ENCODE peak calls at places on chromosomes 6 and 20, in nine cellular contexts. I is endothelial cell of umbilical vein, P is right lobe of liver, A is H1, X is adrenal gland, J is body of pancreas, Q is Peyer's patch, F is A549, S is uterus. B is an unnamed sample. For H3K4me1, the result is how much of the 10 kb centered on the place peaks cover.

GRCh38 chr6:23154159-23154558 is 584.8 kb downstream of the HDGFL1 start:
- DNase-seq in I (no peak), P (no peak), A (no peak), X (no peak), J (no peak), Q (no peak), F (no peak), S (no peak), B (no peak)

GRCh38 chr6:35298625-35299140 is 1.1 kb downstream of the DEF6 start:
- DNase-seq in I (no peak), P (no peak), A (no peak), X (no peak), J (no peak), Q (no peak), F (no peak), S (no peak), B (no peak)

GRCh38 chr6:74369556-74369993 is 673.6 kb downstream of the CD109 start:
- DNase-seq in I (peak), P (no peak), A (no peak), X (no peak), J (no peak), Q (no peak), F (no peak), S (no peak), B (no peak)

GRCh38 chr6:125943528-125944433 is 12.8 kb upstream of the HINT3 start:
- DNase-seq in I (no peak), P (no peak), A (no peak), X (no peak), J (no peak), Q (no peak), F (no peak), S (no peak), B (no peak)

GRCh38 chr20:38066969-38067716 is 33.6 kb downstream of the RPRD1B start:
- DNase-seq in I (no peak), P (no peak), A (no peak), X (no peak), J (no peak), Q (no peak), F (no peak), S (no peak), B (no peak)

GRCh38 chr6:88238065-88238464 is 71.9 kb upstream of the CNR1 start:
- DNase-seq in I (peak), P (no peak), A (peak), X (no peak), J (no peak), Q (peak), F (peak), S (no peak), B (no peak)

GRCh38 chr6:137181876-137182653 is 8.6 kb upstream of the IL22RA2 start:
- DNase-seq in I (no peak), P (no peak), A (no peak), X (no peak), J (no peak), Q (no peak), F (no peak), S (no peak), B (no peak)

GRCh38 chr6:32113386-32114352 is 4.5 kb upstream of the TNXB start:
- DNase-seq in I (no peak), P (peak), A (no peak), X (peak), J (peak), Q (peak), F (peak), S (peak), B (peak)

GRCh38 chr6:41056768-41057490 is 3.9 kb downstream of the APOBEC2 start:
- DNase-seq in I (no peak), P (no peak), A (no peak), X (no peak), J (no peak), Q (no peak), F (no peak), S (no peak), B (no peak)

GRCh38 chr6:157552171-157552747 is 171.3 kb downstream of the ZDHHC14 start:
- DNase-seq in I (no peak), P (no peak), A (peak), X (no peak), J (no peak), Q (no peak), F (no peak), S (no peak), B (no peak)

GRCh38 chr6:88611721-88612120 is 351.7 kb downstream of the RNGTT start:
- DNase-seq in I (no peak), P (no peak), A (no peak), X (no peak), J (no peak), Q (no peak), F (no peak), S (no peak), B (no peak)

GRCh38 chr6:30612213-30612612 is 4.8 kb downstream of the PPP1R10 start:
- DNase-seq in I (no peak), P (no peak), A (no peak), X (no peak), J (no peak), Q (no peak), F (peak), S (no peak), B (no peak)

GRCh38 chr6:79257381-79258205 is 23.1 kb upstream of the HMGN3 start:
- DNase-seq in I (peak), P (no peak), A (no peak), X (peak), J (no peak), Q (no peak), F (no peak), S (no peak), B (no peak)

GRCh38 chr20:36368869-36369268 is 62.7 kb downstream of the DLGAP4 start:
- DNase-seq in I (no peak), P (no peak), A (no peak), X (no peak), J (no peak), Q (no peak), F (no peak), S (no peak), B (no peak)

GRCh38 chr6:101402618-101403002 is 9.1 kb downstream of the GRIK2 start:
- DNase-seq in I (no peak), P (no peak), A (peak), X (no peak), J (peak), Q (no peak), F (no peak), S (no peak), B (no peak)

GRCh38 chr20:36859282-36859555 is 16.7 kb upstream of the TLDC2 start:
- DNase-seq in I (no peak), P (no peak), A (no peak), X (no peak), J (no peak), Q (no peak), F (no peak), S (no peak), B (no peak)

GRCh38 chr6:13715444-13715883 is 3.8 kb upstream of the RANBP9 start:
- DNase-seq in I (no peak), P (no peak), A (no peak), X (no peak), J (no peak), Q (no peak), F (no peak), S (no peak), B (no peak)

GRCh38 chr6:31558631-31559500 is 11.5 kb downstream of the NFKBIL1 start:
- DNase-seq in I (peak), P (peak), A (no peak), X (no peak), J (no peak), Q (peak), F (no peak), S (no peak), B (peak)

GRCh38 chr6:157151989-157152388 is 171.3 kb downstream of the TMEM242 start:
- DNase-seq in I (peak), P (no peak), A (no peak), X (no peak), J (no peak), Q (no peak), F (no peak), S (no peak), B (no peak)

GRCh38 chr6:42493914-42494539 is 42.3 kb upstream of the TRERF1 start:
- DNase-seq in I (no peak), P (no peak), A (no peak), X (no peak), J (no peak), Q (no peak), F (no peak), S (no peak), B (no peak)

GRCh38 chr20:17856837-17857605 is 111.6 kb downstream of the SNX5 start:
- DNase-seq in I (no peak), P (no peak), A (no peak), X (no peak), J (no peak), Q (no peak), F (no peak), S (no peak), B (no peak)

GRCh38 chr6:152112503-152113261 is 305.2 kb downstream of the ESR1 start:
- DNase-seq in I (peak), P (peak), A (no peak), X (peak), J (peak), Q (no peak), F (no peak), S (no peak), B (no peak)

GRCh38 chr20:63268671-63269439 is 3.8 kb upstream of the ARFGAP1 start:
- DNase-seq in I (no peak), P (no peak), A (no peak), X (no peak), J (no peak), Q (no peak), F (no peak), S (no peak), B (no peak)

GRCh38 chr6:25883991-25884390 is 9.9 kb upstream of the SLC17A3 start:
- DNase-seq in I (no peak), P (peak), A (no peak), X (peak), J (no peak), Q (no peak), F (peak), S (no peak), B (no peak)

GRCh38 chr6:161111256-161111655 is 119.7 kb downstream of the MAP3K4 start:
- DNase-seq in I (no peak), P (no peak), A (no peak), X (no peak), J (no peak), Q (no peak), F (no peak), S (no peak), B (no peak)

GRCh38 chr20:41497186-41497895 is 120.8 kb downstream of the CHD6 start:
- DNase-seq in I (no peak), P (no peak), A (no peak), X (no peak), J (no peak), Q (no peak), F (no peak), S (no peak), B (no peak)

GRCh38 chr6:73666393-73666792 is 12.6 kb upstream of the SLC17A5 start:
- DNase-seq in I (peak), P (no peak), A (no peak), X (no peak), J (no peak), Q (no peak), F (no peak), S (no peak), B (no peak)

GRCh38 chr20:24587384-24588046 is 118.1 kb downstream of the SYNDIG1 start:
- DNase-seq in I (no peak), P (no peak), A (no peak), X (no peak), J (no peak), Q (no peak), F (no peak), S (no peak), B (no peak)

GRCh38 chr20:38536310-38536709 is 44.7 kb upstream of the ADIG start:
- DNase-seq in I (no peak), P (no peak), A (no peak), X (no peak), J (no peak), Q (no peak), F (no peak), S (no peak), B (no peak)

GRCh38 chr20:18628330-18628941 is 40.6 kb downstream of the DTD1 start:
- DNase-seq in I (no peak), P (peak), A (peak), X (no peak), J (peak), Q (peak), F (peak), S (no peak), B (no peak)

GRCh38 chr20:36268501-36269342 is 32.4 kb downstream of the AAR2 start:
- DNase-seq in I (no peak), P (no peak), A (no peak), X (no peak), J (no peak), Q (no peak), F (no peak), S (no peak), B (no peak)

GRCh38 chr6:110944681-110945151 is 13.8 kb upstream of the GTF3C6 start:
- DNase-seq in I (peak), P (no peak), A (no peak), X (no peak), J (no peak), Q (no peak), F (peak), S (no peak), B (no peak)

DNA sequence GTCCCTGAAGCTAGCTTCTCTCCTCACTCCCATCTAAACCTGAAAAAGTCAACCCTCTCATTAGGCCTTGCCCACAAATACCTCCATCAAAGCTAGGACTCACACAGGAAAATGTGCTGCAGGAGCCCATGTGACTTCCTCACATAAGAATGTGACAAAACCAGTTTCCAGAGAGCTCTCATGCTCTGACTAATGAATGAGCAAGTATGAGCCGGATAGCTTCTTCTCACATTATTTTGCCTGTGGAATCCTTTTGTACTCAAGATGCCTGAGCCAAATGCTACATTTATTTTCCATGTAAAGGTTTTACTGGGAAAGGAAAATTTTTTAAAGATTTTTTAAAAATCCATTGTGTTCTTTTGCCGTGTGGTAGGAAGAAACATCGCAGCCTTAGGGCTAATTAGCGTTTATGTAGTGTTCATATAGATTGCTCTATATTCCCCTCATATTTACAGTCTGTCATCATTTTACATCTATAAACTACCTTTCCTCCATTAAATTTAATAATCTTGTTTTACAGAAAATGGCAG is 68.6 kb upstream of the CCN6 start:
- DNase-seq in I (peak), P (no peak), A (no peak), X (no peak), J (no peak), Q (no peak), F (no peak), S (no peak), B (no peak)
- TF ChIP-seq POLR2A in I (no peak), P (no peak), A (peak), X (no peak), J (no peak), Q (no peak), F (no peak), S (no peak), B (no peak)

GRCh38 chr6:144418969-144419545 is 133.9 kb downstream of the UTRN start:
- DNase-seq in I (no peak), P (no peak), A (no peak), X (no peak), J (no peak), Q (no peak), F (no peak), S (no peak), B (no peak)
- H3K4me1 ChIP-seq in I (under half), P (under half), A (under half), X (under half), J (under half), Q (under half), F (under half), S (under half), B (under half)

DNA sequence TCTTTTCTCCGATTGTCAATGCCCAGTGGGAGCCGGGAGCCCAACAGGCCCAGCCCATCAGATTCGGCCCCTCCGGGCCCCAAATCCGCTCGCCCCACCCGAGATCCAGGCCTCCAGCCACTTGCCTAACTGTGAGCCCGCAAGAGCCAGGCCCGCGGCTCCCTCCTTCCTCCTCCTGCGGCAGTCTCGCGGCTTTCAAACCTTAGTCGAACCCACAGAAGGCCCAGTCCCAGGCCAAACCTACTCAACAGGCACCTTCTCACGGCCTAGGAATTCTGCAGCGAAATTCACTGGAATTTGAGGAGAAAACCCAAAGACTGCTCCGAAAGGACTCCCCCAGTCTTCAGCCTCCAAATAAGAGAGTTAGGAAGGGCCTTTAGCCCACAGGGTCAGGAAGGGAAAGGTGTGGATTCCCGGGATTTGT is 2.8 kb upstream of the TFAP2A start:
- DNase-seq in I (no peak), P (no peak), A (no peak), X (no peak), J (no peak), Q (no peak), F (no peak), S (no peak), B (no peak)
- H3K4me3 ChIP-seq in I (no peak), P (no peak), A (peak), X (no peak), J (no peak), Q (no peak), F (no peak), S (no peak), B (no peak)

GRCh38 chr6:169953686-169954085 is 202.3 kb downstream of the ERMARD start:
- DNase-seq in I (no peak), P (no peak), A (no peak), X (no peak), J (no peak), Q (no peak), F (no peak), S (no peak), B (no peak)

GRCh38 chr6:169944415-169944814 is 193.0 kb downstream of the ERMARD start:
- DNase-seq in I (peak), P (no peak), A (no peak), X (no peak), J (no peak), Q (no peak), F (no peak), S (no peak), B (no peak)

GRCh38 chr6:169945117-169945516 is 193.7 kb downstream of the ERMARD start:
- DNase-seq in I (no peak), P (no peak), A (no peak), X (no peak), J (no peak), Q (no peak), F (no peak), S (no peak), B (no peak)

GRCh38 chr6:169950558-169950957 is 199.1 kb downstream of the ERMARD start:
- DNase-seq in I (no peak), P (no peak), A (no peak), X (no peak), J (peak), Q (peak), F (peak), S (no peak), B (no peak)

GRCh38 chr6:169949501-169950097 is 198.2 kb downstream of the ERMARD start:
- DNase-seq in I (no peak), P (no peak), A (no peak), X (no peak), J (no peak), Q (peak), F (no peak), S (no peak), B (no peak)
- TF ChIP-seq POLR2A in I (no peak), P (no peak), A (no peak), X (no peak), J (no peak), Q (no peak), F (no peak), S (no peak), B (no peak)

B was measured in gastrocnemius medialis.